ENCODE peak calls at places on chromosomes 7 and 10, in five cellular contexts. One of them, this sample, is unnamed.

GRCh38 chr7:26694156-26694555 is 170.2 kb downstream of the SKAP2 start:
- DNase-seq in cardiac muscle cell: no peak
- DNase-seq in activated T-helper 1 cell treated with anti-CD3 and anti-CD28 coated beads, Interleukin-2, amount 50 U/mL, for 16 hours: no peak
- DNase-seq in left kidney: no peak
- DNase-seq in Jurkat, Clone E6-1: no peak
- DNase-seq in this sample: no peak

GRCh38 chr7:38584443-38585210 is 46.5 kb downstream of the AMPH start:
- DNase-seq in cardiac muscle cell: no peak
- DNase-seq in Jurkat, Clone E6-1: no peak
- DNase-seq in left kidney: no peak
- DNase-seq in activated T-helper 1 cell treated with anti-CD3 and anti-CD28 coated beads, Interleukin-2, amount 50 U/mL, for 16 hours: no peak
- DNase-seq in this sample: no peak

GRCh38 chr10:58531084-58531695 is 18.5 kb downstream of the BICC1 start:
- DNase-seq in activated T-helper 1 cell treated with anti-CD3 and anti-CD28 coated beads, Interleukin-2, amount 50 U/mL, for 16 hours: no peak
- DNase-seq in cardiac muscle cell: peak; percentile 61
- DNase-seq in left kidney: peak; percentile 75
- DNase-seq in Jurkat, Clone E6-1: peak; percentile 71
- DNase-seq in this sample: peak; percentile 33

GRCh38 chr7:77910124-77910523 is 111.6 kb downstream of the PHTF2 start:
- DNase-seq in cardiac muscle cell: no peak
- DNase-seq in Jurkat, Clone E6-1: no peak
- DNase-seq in activated T-helper 1 cell treated with anti-CD3 and anti-CD28 coated beads, Interleukin-2, amount 50 U/mL, for 16 hours: no peak
- DNase-seq in left kidney: no peak
- DNase-seq in this sample: no peak

GRCh38 chr10:3886191-3886590 is 101.2 kb upstream of the KLF6 start:
- DNase-seq in cardiac muscle cell: peak; percentile 20
- DNase-seq in left kidney: peak; percentile 81
- DNase-seq in Jurkat, Clone E6-1: no peak
- DNase-seq in activated T-helper 1 cell treated with anti-CD3 and anti-CD28 coated beads, Interleukin-2, amount 50 U/mL, for 16 hours: no peak
- DNase-seq in this sample: no peak

GRCh38 chr7:130875265-130875741 is 141.3 kb upstream of the KLF14 start:
- DNase-seq in activated T-helper 1 cell treated with anti-CD3 and anti-CD28 coated beads, Interleukin-2, amount 50 U/mL, for 16 hours: no peak
- DNase-seq in cardiac muscle cell: peak; percentile 58
- DNase-seq in Jurkat, Clone E6-1: peak; percentile 21
- DNase-seq in left kidney: peak; percentile 82
- DNase-seq in this sample: no peak

GRCh38 chr10:69874464-69874863 is 72.8 kb downstream of the COL13A1 start:
- DNase-seq in activated T-helper 1 cell treated with anti-CD3 and anti-CD28 coated beads, Interleukin-2, amount 50 U/mL, for 16 hours: no peak
- DNase-seq in cardiac muscle cell: no peak
- DNase-seq in Jurkat, Clone E6-1: no peak
- DNase-seq in left kidney: no peak
- DNase-seq in this sample: no peak

GRCh38 chr10:121112618-121113384 is 261.6 kb downstream of the WDR11 start:
- DNase-seq in cardiac muscle cell: no peak
- DNase-seq in left kidney: peak; percentile 94
- DNase-seq in Jurkat, Clone E6-1: no peak
- DNase-seq in activated T-helper 1 cell treated with anti-CD3 and anti-CD28 coated beads, Interleukin-2, amount 50 U/mL, for 16 hours: no peak
- DNase-seq in this sample: no peak

GRCh38 chr7:28855538-28856217 is 102.5 kb downstream of the TRIL start:
- DNase-seq in activated T-helper 1 cell treated with anti-CD3 and anti-CD28 coated beads, Interleukin-2, amount 50 U/mL, for 16 hours: no peak
- DNase-seq in left kidney: no peak
- DNase-seq in Jurkat, Clone E6-1: no peak
- DNase-seq in cardiac muscle cell: no peak
- DNase-seq in this sample: no peak

GRCh38 chr10:28587270-28587969 is 54.5 kb downstream of the WAC start:
- DNase-seq in cardiac muscle cell: no peak
- DNase-seq in left kidney: no peak
- DNase-seq in Jurkat, Clone E6-1: no peak
- DNase-seq in activated T-helper 1 cell treated with anti-CD3 and anti-CD28 coated beads, Interleukin-2, amount 50 U/mL, for 16 hours: no peak
- DNase-seq in this sample: no peak

GRCh38 chr7:104914427-104914826 is 99.6 kb upstream of the KMT2E start:
- DNase-seq in left kidney: no peak
- DNase-seq in Jurkat, Clone E6-1: no peak
- DNase-seq in activated T-helper 1 cell treated with anti-CD3 and anti-CD28 coated beads, Interleukin-2, amount 50 U/mL, for 16 hours: no peak
- DNase-seq in cardiac muscle cell: no peak
- DNase-seq in this sample: no peak

GRCh38 chr7:155734445-155734809 is 77.8 kb downstream of the SHH start:
- DNase-seq in cardiac muscle cell: no peak
- DNase-seq in activated T-helper 1 cell treated with anti-CD3 and anti-CD28 coated beads, Interleukin-2, amount 50 U/mL, for 16 hours: no peak
- DNase-seq in left kidney: no peak
- DNase-seq in Jurkat, Clone E6-1: no peak
- DNase-seq in this sample: no peak

GRCh38 chr7:48337781-48338180 is 166.5 kb downstream of the ABCA13 start:
- DNase-seq in left kidney: no peak
- DNase-seq in Jurkat, Clone E6-1: no peak
- DNase-seq in activated T-helper 1 cell treated with anti-CD3 and anti-CD28 coated beads, Interleukin-2, amount 50 U/mL, for 16 hours: no peak
- DNase-seq in cardiac muscle cell: no peak
- DNase-seq in this sample: no peak

GRCh38 chr10:86851329-86852207 is 95.1 kb downstream of the BMPR1A start:
- DNase-seq in activated T-helper 1 cell treated with anti-CD3 and anti-CD28 coated beads, Interleukin-2, amount 50 U/mL, for 16 hours: no peak
- DNase-seq in left kidney: no peak
- DNase-seq in cardiac muscle cell: no peak
- DNase-seq in Jurkat, Clone E6-1: no peak
- DNase-seq in this sample: no peak

GRCh38 chr10:114956466-114956865 is 18.5 kb downstream of the TRUB1 start:
- DNase-seq in cardiac muscle cell: no peak
- DNase-seq in left kidney: no peak
- DNase-seq in activated T-helper 1 cell treated with anti-CD3 and anti-CD28 coated beads, Interleukin-2, amount 50 U/mL, for 16 hours: no peak
- DNase-seq in Jurkat, Clone E6-1: no peak
- DNase-seq in this sample: no peak

GRCh38 chr10:71797533-71798307 is 24.4 kb upstream of the VSIR start:
- DNase-seq in activated T-helper 1 cell treated with anti-CD3 and anti-CD28 coated beads, Interleukin-2, amount 50 U/mL, for 16 hours: no peak
- DNase-seq in cardiac muscle cell: no peak
- DNase-seq in left kidney: no peak
- DNase-seq in Jurkat, Clone E6-1: peak; percentile 91
- DNase-seq in this sample: no peak

GRCh38 chr7:101669307-101669706 is 40.2 kb upstream of the MYL10 start:
- DNase-seq in cardiac muscle cell: no peak
- DNase-seq in activated T-helper 1 cell treated with anti-CD3 and anti-CD28 coated beads, Interleukin-2, amount 50 U/mL, for 16 hours: no peak
- DNase-seq in Jurkat, Clone E6-1: no peak
- DNase-seq in left kidney: no peak
- DNase-seq in this sample: no peak

GRCh38 chr7:130595986-130596385 is 72.6 kb downstream of the COPG2 start:
- DNase-seq in cardiac muscle cell: no peak
- DNase-seq in Jurkat, Clone E6-1: no peak
- DNase-seq in activated T-helper 1 cell treated with anti-CD3 and anti-CD28 coated beads, Interleukin-2, amount 50 U/mL, for 16 hours: no peak
- DNase-seq in left kidney: peak; percentile 2
- DNase-seq in this sample: no peak

GRCh38 chr7:28958235-28958945 is at the start of gene TRIL:
- DNase-seq in left kidney: peak; percentile 95
- DNase-seq in cardiac muscle cell: peak; percentile 69
- DNase-seq in activated T-helper 1 cell treated with anti-CD3 and anti-CD28 coated beads, Interleukin-2, amount 50 U/mL, for 16 hours: no peak
- DNase-seq in Jurkat, Clone E6-1: no peak
- DNase-seq in this sample: no peak

This sample was measured in glomerular endothelial cell.